ENCODE peak calls at places on chromosome 6, in seven cellular contexts. B is right lobe of liver, G is dorsolateral prefrontal cortex, T is HFFc6, X is stomach, M is progenitor cell of endocrine pancreas, C is brain microvascular endothelial cell. V is an unnamed sample.

GRCh38 chr6:79377830-79378460 is 143.5 kb upstream of the HMGN3 start:
- DNase-seq in B (no peak), T (no peak), C (peak; percentile 43), G (no peak), X (no peak), M (no peak), V (no peak)

GRCh38 chr6:150813319-150813992 is 52.0 kb upstream of the MTHFD1L start:
- DNase-seq in M (no peak), B (no peak), X (no peak), T (no peak), G (no peak), C (peak; percentile 6), V (no peak)

GRCh38 chr6:113833537-113833936 is 23.6 kb upstream of the MARCKS start:
- DNase-seq in B (no peak), G (no peak), C (no peak), X (no peak), M (no peak), T (peak; percentile 52), V (no peak)

GRCh38 chr6:12241493-12242214 is 48.5 kb upstream of the EDN1 start:
- DNase-seq in C (no peak), T (no peak), M (no peak), X (no peak), G (no peak), B (no peak), V (no peak)

GRCh38 chr6:139939189-139939979 is 564.9 kb upstream of the CITED2 start:
- DNase-seq in X (no peak), G (no peak), C (no peak), T (no peak), M (no peak), B (no peak), V (no peak)

GRCh38 chr6:2611092-2611491 is 139.6 kb downstream of the MYLK4 start:
- DNase-seq in M (no peak), G (no peak), T (no peak), X (no peak), C (peak; percentile 73), B (no peak), V (no peak)

GRCh38 chr6:154606457-154606856 is 96.0 kb upstream of the CNKSR3 start:
- DNase-seq in M (no peak), B (no peak), X (no peak), G (no peak), C (no peak), T (no peak), V (no peak)

GRCh38 chr6:161066511-161066910 is 74.9 kb downstream of the MAP3K4 start:
- DNase-seq in G (no peak), T (no peak), B (no peak), X (no peak), M (no peak), C (no peak), V (no peak)

GRCh38 chr6:111573118-111573883 is 32.4 kb downstream of the TRAF3IP2 start:
- DNase-seq in X (no peak), G (no peak), C (peak; percentile 76), B (no peak), T (peak; percentile 52), M (no peak), V (no peak)

GRCh38 chr6:108752733-108753392 is 95.4 kb upstream of the ARMC2 start:
- DNase-seq in X (no peak), M (no peak), B (no peak), G (no peak), T (no peak), C (no peak), V (peak; percentile 23)

DNA sequence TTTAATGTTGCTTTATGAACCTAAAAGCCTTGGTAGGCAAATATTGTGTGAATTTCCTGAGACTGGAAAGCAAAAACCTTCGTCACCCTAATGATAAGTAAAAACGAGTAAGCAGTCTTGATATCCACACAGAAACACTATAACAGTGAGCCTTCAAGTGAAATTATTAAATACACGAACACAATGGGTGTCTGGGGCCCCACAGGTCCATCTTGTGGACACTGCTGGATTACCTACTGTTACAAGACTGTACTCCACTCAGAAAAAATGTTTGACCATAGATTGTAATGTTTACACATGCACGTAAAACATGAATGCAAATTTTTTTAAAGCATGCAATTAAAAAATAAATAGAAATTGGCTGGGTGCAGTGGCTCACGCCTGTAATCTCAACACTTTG is 466.9 kb downstream of the CD83 start:
- DNase-seq in B (no peak), T (no peak), X (peak; percentile 29), M (no peak), G (no peak), C (no peak), V (no peak)
- TF ChIP-seq CTCF in B (peak; percentile 32), T (no peak), X (no peak), M (no peak), G (no peak), C (peak; percentile 33), V (no peak)

GRCh38 chr6:13711726-13712484 is at the start of gene RANBP9:
- DNase-seq in M (peak; percentile 78), B (peak; percentile 93), G (peak; percentile 81), T (peak; percentile 75), C (peak; percentile 79), X (peak; percentile 89), V (peak; percentile 71)

GRCh38 chr6:13712485-13712990 is 903 bp upstream of the RANBP9 start:
- DNase-seq in T (no peak), M (no peak), G (no peak), B (no peak), C (no peak), X (no peak), V (no peak)

GRCh38 chr6:13710552-13711383 is 867 bp downstream of the RANBP9 start:
- DNase-seq in C (no peak), T (no peak), M (peak; percentile 45), X (peak; percentile 60), G (peak; percentile 37), B (peak; percentile 79), V (no peak)

GRCh38 chr6:13709698-13710551 is 1.7 kb downstream of the RANBP9 start:
- DNase-seq in T (peak; percentile 26), C (peak; percentile 40), G (no peak), X (no peak), B (no peak), M (no peak), V (no peak)

GRCh38 chr6:13711384-13711725 is 280 bp downstream of the RANBP9 start:
- DNase-seq in X (no peak), B (no peak), G (no peak), C (peak; percentile 26), M (no peak), T (peak; percentile 61), V (no peak)
- TF ChIP-seq CTCF in X (no peak), B (no peak), G (no peak), C (peak; percentile 4), M (peak; percentile 33), T (peak; percentile 52), V (no peak)

DNA sequence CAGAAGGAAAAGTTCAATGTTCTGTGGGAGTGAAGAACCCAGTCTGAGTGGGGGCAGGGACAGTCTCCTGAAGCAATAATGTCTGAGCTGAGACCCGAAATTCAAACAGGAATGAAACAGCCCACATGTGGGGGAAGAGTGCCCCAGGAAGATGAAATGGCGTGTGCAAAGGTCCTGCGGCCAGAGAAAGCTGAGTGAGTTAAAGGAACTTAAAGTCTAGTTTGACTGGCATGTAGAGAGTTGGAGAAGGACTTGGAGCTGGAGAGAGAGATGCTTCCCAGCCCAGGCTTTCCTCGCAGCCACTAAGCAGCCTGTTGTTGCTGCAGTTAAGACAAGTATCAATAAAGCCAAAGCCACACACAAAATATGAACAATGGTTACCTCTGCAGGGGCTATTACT is 38.0 kb upstream of the MDGA1 start:
- DNase-seq in B (peak; percentile 1), G (no peak), T (no peak), X (no peak), M (no peak), C (no peak), V (no peak)
- TF ChIP-seq CTCF in B (no peak), G (no peak), T (no peak), X (no peak), M (no peak), C (no peak), V (no peak)

DNA sequence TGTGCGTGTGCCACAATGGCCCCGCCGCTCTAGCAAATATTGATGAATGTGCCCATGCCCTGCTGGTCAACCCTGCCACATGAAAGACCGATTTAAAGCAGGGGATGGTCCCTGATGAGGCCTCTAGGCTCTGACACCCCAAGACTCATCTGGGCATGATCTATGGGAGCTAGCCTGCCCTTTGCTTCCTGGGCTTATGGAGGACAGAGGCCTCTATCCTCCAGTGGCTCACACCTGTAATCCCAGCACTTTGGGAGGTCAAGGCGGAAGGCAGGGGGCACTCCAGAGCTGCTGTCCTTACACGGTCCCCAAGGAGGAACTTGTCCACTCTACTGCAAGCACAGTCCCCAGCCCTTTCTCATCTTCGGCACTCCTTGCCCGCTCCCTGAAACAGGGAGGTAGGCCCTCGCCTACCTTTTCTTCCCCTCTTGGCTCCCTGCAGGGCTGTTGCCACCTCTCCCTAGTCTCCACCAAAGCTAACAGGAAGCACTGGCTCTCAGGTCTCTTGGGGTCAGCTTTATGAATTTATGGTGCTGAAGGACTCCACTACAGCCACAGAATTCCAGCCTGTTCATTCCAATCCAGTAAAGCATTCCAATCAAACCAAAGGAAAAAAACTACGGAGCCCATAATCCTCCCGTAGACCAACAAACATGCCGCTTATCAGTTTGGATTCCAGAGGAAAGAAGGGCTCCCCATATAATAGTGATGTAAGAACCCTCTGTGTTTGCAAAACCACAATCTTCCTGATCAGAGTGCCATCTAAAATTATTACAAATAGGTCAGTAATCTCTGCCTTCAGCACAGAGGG is 48.7 kb upstream of the FOXQ1 start:
- DNase-seq in M (no peak), G (no peak), T (peak; percentile 1), B (no peak), C (no peak), X (no peak), V (no peak)
- TF ChIP-seq CTCF in M (no peak), G (no peak), T (peak; percentile 35), B (no peak), C (no peak), X (no peak), V (no peak)